ENCODE peak calls at places on chromosomes 13 and 19, in eight cellular contexts. One of them, this sample, is unnamed.

GRCh38 chr19:3801412-3802096 is 15.4 kb upstream of the MATK start:
- DNase-seq in IMR-90: no peak
- DNase-seq in NCI-H1105 treated with DMSO at 0.1 percent for 48 hours: peak; percentile 76
- DNase-seq in activated CD8-positive, alpha-beta memory T cell treated with anti-CD3 and anti-CD28 coated beads for 1 hour: no peak
- DNase-seq in glutamatergic neuron: peak; percentile 70
- DNase-seq in activated naive CD8-positive, alpha-beta T cell treated with anti-CD3 and anti-CD28 coated beads, Interleukin-2, amount 50 U/mL, for 16 hours: peak; percentile 29
- DNase-seq in H54: no peak
- DNase-seq in midbrain: peak; percentile 19
- DNase-seq in this sample: peak; percentile 48

GRCh38 chr19:19444694-19445155 is 39.2 kb downstream of the GATAD2A start:
- DNase-seq in activated CD8-positive, alpha-beta memory T cell treated with anti-CD3 and anti-CD28 coated beads for 1 hour: no peak
- DNase-seq in activated naive CD8-positive, alpha-beta T cell treated with anti-CD3 and anti-CD28 coated beads, Interleukin-2, amount 50 U/mL, for 16 hours: no peak
- DNase-seq in glutamatergic neuron: no peak
- DNase-seq in midbrain: no peak
- DNase-seq in H54: peak; percentile 34
- DNase-seq in NCI-H1105 treated with DMSO at 0.1 percent for 48 hours: no peak
- DNase-seq in IMR-90: peak; percentile 36
- DNase-seq in this sample: no peak

GRCh38 chr19:8340341-8341096 is 2.5 kb downstream of the KANK3 start:
- DNase-seq in NCI-H1105 treated with DMSO at 0.1 percent for 48 hours: no peak
- DNase-seq in activated naive CD8-positive, alpha-beta T cell treated with anti-CD3 and anti-CD28 coated beads, Interleukin-2, amount 50 U/mL, for 16 hours: no peak
- DNase-seq in midbrain: no peak
- DNase-seq in activated CD8-positive, alpha-beta memory T cell treated with anti-CD3 and anti-CD28 coated beads for 1 hour: no peak
- DNase-seq in H54: no peak
- DNase-seq in IMR-90: no peak
- DNase-seq in glutamatergic neuron: no peak
- DNase-seq in this sample: peak; percentile 39

GRCh38 chr13:111955412-111955769 is 111.6 kb upstream of the SOX1 start:
- DNase-seq in midbrain: no peak
- DNase-seq in IMR-90: no peak
- DNase-seq in glutamatergic neuron: no peak
- DNase-seq in H54: no peak
- DNase-seq in NCI-H1105 treated with DMSO at 0.1 percent for 48 hours: no peak
- DNase-seq in activated naive CD8-positive, alpha-beta T cell treated with anti-CD3 and anti-CD28 coated beads, Interleukin-2, amount 50 U/mL, for 16 hours: no peak
- DNase-seq in activated CD8-positive, alpha-beta memory T cell treated with anti-CD3 and anti-CD28 coated beads for 1 hour: no peak
- DNase-seq in this sample: no peak

GRCh38 chr19:55418185-55418584 is 10.6 kb upstream of the UBE2S start:
- DNase-seq in midbrain: peak; percentile 82
- DNase-seq in NCI-H1105 treated with DMSO at 0.1 percent for 48 hours: peak; percentile 60
- DNase-seq in IMR-90: peak; percentile 91
- DNase-seq in H54: peak; percentile 95
- DNase-seq in activated CD8-positive, alpha-beta memory T cell treated with anti-CD3 and anti-CD28 coated beads for 1 hour: no peak
- DNase-seq in activated naive CD8-positive, alpha-beta T cell treated with anti-CD3 and anti-CD28 coated beads, Interleukin-2, amount 50 U/mL, for 16 hours: peak; percentile 16
- DNase-seq in glutamatergic neuron: peak; percentile 60
- DNase-seq in this sample: peak; percentile 80

GRCh38 chr19:57267294-57267693 is 13.0 kb upstream of the ZNF460 start:
- DNase-seq in IMR-90: no peak
- DNase-seq in midbrain: no peak
- DNase-seq in activated CD8-positive, alpha-beta memory T cell treated with anti-CD3 and anti-CD28 coated beads for 1 hour: no peak
- DNase-seq in NCI-H1105 treated with DMSO at 0.1 percent for 48 hours: no peak
- DNase-seq in activated naive CD8-positive, alpha-beta T cell treated with anti-CD3 and anti-CD28 coated beads, Interleukin-2, amount 50 U/mL, for 16 hours: no peak
- DNase-seq in glutamatergic neuron: no peak
- DNase-seq in H54: no peak
- DNase-seq in this sample: no peak

GRCh38 chr13:31282741-31283455 is 83.1 kb downstream of the B3GLCT start:
- DNase-seq in NCI-H1105 treated with DMSO at 0.1 percent for 48 hours: no peak
- DNase-seq in glutamatergic neuron: no peak
- DNase-seq in midbrain: no peak
- DNase-seq in activated CD8-positive, alpha-beta memory T cell treated with anti-CD3 and anti-CD28 coated beads for 1 hour: no peak
- DNase-seq in activated naive CD8-positive, alpha-beta T cell treated with anti-CD3 and anti-CD28 coated beads, Interleukin-2, amount 50 U/mL, for 16 hours: no peak
- DNase-seq in IMR-90: no peak
- DNase-seq in H54: no peak
- DNase-seq in this sample: no peak

GRCh38 chr19:33798701-33799111 is 2.0 kb downstream of the KCTD15 start:
- DNase-seq in activated naive CD8-positive, alpha-beta T cell treated with anti-CD3 and anti-CD28 coated beads, Interleukin-2, amount 50 U/mL, for 16 hours: no peak
- DNase-seq in H54: no peak
- DNase-seq in glutamatergic neuron: no peak
- DNase-seq in midbrain: peak; percentile 17
- DNase-seq in IMR-90: peak; percentile 27
- DNase-seq in NCI-H1105 treated with DMSO at 0.1 percent for 48 hours: no peak
- DNase-seq in activated CD8-positive, alpha-beta memory T cell treated with anti-CD3 and anti-CD28 coated beads for 1 hour: no peak
- DNase-seq in this sample: no peak

GRCh38 chr19:29662604-29663404 is 2.5 kb upstream of the PLEKHF1 start:
- DNase-seq in H54: peak; percentile 91
- DNase-seq in midbrain: peak; percentile 30
- DNase-seq in activated naive CD8-positive, alpha-beta T cell treated with anti-CD3 and anti-CD28 coated beads, Interleukin-2, amount 50 U/mL, for 16 hours: no peak
- DNase-seq in glutamatergic neuron: no peak
- DNase-seq in NCI-H1105 treated with DMSO at 0.1 percent for 48 hours: peak; percentile 9
- DNase-seq in activated CD8-positive, alpha-beta memory T cell treated with anti-CD3 and anti-CD28 coated beads for 1 hour: no peak
- DNase-seq in IMR-90: peak; percentile 94
- DNase-seq in this sample: no peak

GRCh38 chr19:1807695-1808394 is 4.2 kb downstream of the ATP8B3 start:
- DNase-seq in activated CD8-positive, alpha-beta memory T cell treated with anti-CD3 and anti-CD28 coated beads for 1 hour: no peak
- DNase-seq in activated naive CD8-positive, alpha-beta T cell treated with anti-CD3 and anti-CD28 coated beads, Interleukin-2, amount 50 U/mL, for 16 hours: no peak
- DNase-seq in H54: no peak
- DNase-seq in glutamatergic neuron: peak; percentile 15
- DNase-seq in NCI-H1105 treated with DMSO at 0.1 percent for 48 hours: no peak
- DNase-seq in midbrain: no peak
- DNase-seq in IMR-90: no peak
- DNase-seq in this sample: no peak

GRCh38 chr19:29260477-29261317 is 47.7 kb upstream of the UQCRFS1 start:
- DNase-seq in activated CD8-positive, alpha-beta memory T cell treated with anti-CD3 and anti-CD28 coated beads for 1 hour: no peak
- DNase-seq in activated naive CD8-positive, alpha-beta T cell treated with anti-CD3 and anti-CD28 coated beads, Interleukin-2, amount 50 U/mL, for 16 hours: no peak
- DNase-seq in H54: peak; percentile 38
- DNase-seq in midbrain: no peak
- DNase-seq in IMR-90: peak; percentile 4
- DNase-seq in glutamatergic neuron: peak; percentile 61
- DNase-seq in NCI-H1105 treated with DMSO at 0.1 percent for 48 hours: peak; percentile 21
- DNase-seq in this sample: no peak

GRCh38 chr13:75770164-75771145 is 134.3 kb downstream of the LMO7 start:
- DNase-seq in NCI-H1105 treated with DMSO at 0.1 percent for 48 hours: no peak
- DNase-seq in midbrain: no peak
- DNase-seq in H54: no peak
- DNase-seq in activated CD8-positive, alpha-beta memory T cell treated with anti-CD3 and anti-CD28 coated beads for 1 hour: no peak
- DNase-seq in activated naive CD8-positive, alpha-beta T cell treated with anti-CD3 and anti-CD28 coated beads, Interleukin-2, amount 50 U/mL, for 16 hours: no peak
- DNase-seq in IMR-90: peak; percentile 65
- DNase-seq in glutamatergic neuron: no peak
- DNase-seq in this sample: no peak

GRCh38 chr13:95403349-95404140 is 102.3 kb upstream of the ABCC4 start:
- DNase-seq in NCI-H1105 treated with DMSO at 0.1 percent for 48 hours: no peak
- DNase-seq in activated naive CD8-positive, alpha-beta T cell treated with anti-CD3 and anti-CD28 coated beads, Interleukin-2, amount 50 U/mL, for 16 hours: no peak
- DNase-seq in glutamatergic neuron: peak; percentile 34
- DNase-seq in midbrain: no peak
- DNase-seq in H54: no peak
- DNase-seq in IMR-90: no peak
- DNase-seq in activated CD8-positive, alpha-beta memory T cell treated with anti-CD3 and anti-CD28 coated beads for 1 hour: no peak
- DNase-seq in this sample: no peak

GRCh38 chr13:74641586-74641985 is 507.4 kb upstream of the KLF12 start:
- DNase-seq in glutamatergic neuron: no peak
- DNase-seq in H54: no peak
- DNase-seq in midbrain: no peak
- DNase-seq in NCI-H1105 treated with DMSO at 0.1 percent for 48 hours: no peak
- DNase-seq in activated naive CD8-positive, alpha-beta T cell treated with anti-CD3 and anti-CD28 coated beads, Interleukin-2, amount 50 U/mL, for 16 hours: no peak
- DNase-seq in activated CD8-positive, alpha-beta memory T cell treated with anti-CD3 and anti-CD28 coated beads for 1 hour: no peak
- DNase-seq in IMR-90: peak; percentile 74
- DNase-seq in this sample: no peak

GRCh38 chr19:45475537-45476348 is 7.9 kb downstream of the FOSB start:
- DNase-seq in H54: no peak
- DNase-seq in midbrain: no peak
- DNase-seq in activated CD8-positive, alpha-beta memory T cell treated with anti-CD3 and anti-CD28 coated beads for 1 hour: no peak
- DNase-seq in glutamatergic neuron: no peak
- DNase-seq in activated naive CD8-positive, alpha-beta T cell treated with anti-CD3 and anti-CD28 coated beads, Interleukin-2, amount 50 U/mL, for 16 hours: no peak
- DNase-seq in NCI-H1105 treated with DMSO at 0.1 percent for 48 hours: no peak
- DNase-seq in IMR-90: peak; percentile 32
- DNase-seq in this sample: no peak

GRCh38 chr19:33281296-33281926 is 20.9 kb downstream of the CEBPA start:
- DNase-seq in IMR-90: no peak
- DNase-seq in activated naive CD8-positive, alpha-beta T cell treated with anti-CD3 and anti-CD28 coated beads, Interleukin-2, amount 50 U/mL, for 16 hours: no peak
- DNase-seq in glutamatergic neuron: no peak
- DNase-seq in activated CD8-positive, alpha-beta memory T cell treated with anti-CD3 and anti-CD28 coated beads for 1 hour: no peak
- DNase-seq in H54: no peak
- DNase-seq in midbrain: no peak
- DNase-seq in NCI-H1105 treated with DMSO at 0.1 percent for 48 hours: no peak
- DNase-seq in this sample: no peak

GRCh38 chr19:17829855-17830566 is 8.7 kb upstream of the INSL3 start:
- DNase-seq in IMR-90: peak; percentile 8
- DNase-seq in activated CD8-positive, alpha-beta memory T cell treated with anti-CD3 and anti-CD28 coated beads for 1 hour: no peak
- DNase-seq in midbrain: no peak
- DNase-seq in activated naive CD8-positive, alpha-beta T cell treated with anti-CD3 and anti-CD28 coated beads, Interleukin-2, amount 50 U/mL, for 16 hours: no peak
- DNase-seq in glutamatergic neuron: peak; percentile 73
- DNase-seq in NCI-H1105 treated with DMSO at 0.1 percent for 48 hours: peak; percentile 60
- DNase-seq in H54: peak; percentile 92
- DNase-seq in this sample: peak; percentile 17

This sample was measured in putamen.